ENCODE peak calls at places on chromosomes 1 and 21, in ten cellular contexts. E is right lobe of liver, Z is stomach, J is A549, F is Panc1, Y is uterus, W is neural progenitor cell, D is prostate gland, P is kidney, C is testis. V is an unnamed sample.

GRCh38 chr1:165315481-165315880 is 41.0 kb downstream of the LMX1A start:
- DNase-seq in E (no peak), Z (no peak), J (no peak), F (no peak), Y (no peak), W (no peak), D (no peak), P (no peak), C (no peak), V (no peak)

GRCh38 chr1:6447818-6448748 is 17.9 kb downstream of the TNFRSF25 start:
- DNase-seq in E (peak; percentile 73), Z (no peak), J (no peak), F (no peak), Y (no peak), W (peak; percentile 82), D (no peak), P (no peak), C (no peak), V (no peak)

GRCh38 chr1:30034105-30034626 is 689.2 kb downstream of the MATN1 start:
- DNase-seq in E (no peak), Z (no peak), J (no peak), F (no peak), Y (no peak), W (no peak), D (no peak), P (no peak), C (no peak), V (no peak)

GRCh38 chr1:165799387-165799786 is 28.0 kb upstream of the UCK2 start:
- DNase-seq in E (no peak), Z (no peak), J (no peak), F (no peak), Y (no peak), W (no peak), D (no peak), P (no peak), C (no peak), V (no peak)

GRCh38 chr1:17559618-17560419 is 20.3 kb downstream of the ARHGEF10L start:
- DNase-seq in E (no peak), Z (peak; percentile 67), J (no peak), F (no peak), Y (no peak), W (no peak), D (no peak), P (no peak), C (no peak), V (no peak)

GRCh38 chr1:78229344-78229743 is 183.6 kb downstream of the GIPC2 start:
- DNase-seq in E (no peak), Z (no peak), J (no peak), F (no peak), Y (no peak), W (no peak), D (no peak), P (no peak), C (no peak), V (no peak)

GRCh38 chr1:6075747-6076146 is 30.1 kb downstream of the KCNAB2 start:
- DNase-seq in E (no peak), Z (no peak), J (peak; percentile 24), F (no peak), Y (no peak), W (no peak), D (no peak), P (no peak), C (no peak), V (no peak)

GRCh38 chr21:46551636-46552241 is 53.1 kb downstream of the S100B start:
- DNase-seq in E (no peak), Z (peak; percentile 29), J (no peak), F (no peak), Y (no peak), W (no peak), D (no peak), P (no peak), C (no peak), V (no peak)

GRCh38 chr21:29181799-29182470 is 51.5 kb downstream of the MAP3K7CL start:
- DNase-seq in E (peak; percentile 33), Z (no peak), J (peak; percentile 64), F (no peak), Y (no peak), W (no peak), D (peak; percentile 60), P (no peak), C (peak; percentile 37), V (no peak)

GRCh38 chr1:53092659-53093450 is 30.8 kb downstream of the PODN start:
- DNase-seq in E (no peak), Z (no peak), J (no peak), F (no peak), Y (no peak), W (no peak), D (no peak), P (no peak), C (no peak), V (no peak)

GRCh38 chr21:24895885-24896734 is 711.2 kb downstream of the MRPL39 start:
- DNase-seq in E (no peak), Z (peak; percentile 26), J (no peak), F (no peak), Y (no peak), W (peak; percentile 27), D (peak; percentile 18), P (no peak), C (peak; percentile 56), V (no peak)

GRCh38 chr1:101259744-101260148 is 22.9 kb downstream of the S1PR1 start:
- DNase-seq in E (no peak), Z (no peak), J (peak; percentile 49), F (no peak), Y (no peak), W (no peak), D (no peak), P (no peak), C (no peak), V (no peak)

GRCh38 chr1:59779949-59780348 is 34.8 kb upstream of the HOOK1 start:
- DNase-seq in E (no peak), Z (no peak), J (peak; percentile 7), F (no peak), Y (no peak), W (peak; percentile 18), D (no peak), P (no peak), C (no peak), V (no peak)

GRCh38 chr1:111490220-111490619 is 13.2 kb downstream of the ADORA3 start:
- DNase-seq in E (no peak), Z (no peak), J (no peak), F (no peak), Y (no peak), W (no peak), D (no peak), P (no peak), C (no peak), V (no peak)
- TF ChIP-seq CTCF in E (no peak), Z (no peak), J (no peak), F (no peak), Y (no peak), W (no peak), D (no peak), P (no peak), C (no peak), V (no peak)

GRCh38 chr1:150160964-150161626 is 11.4 kb downstream of the PLEKHO1 start:
- DNase-seq in E (no peak), Z (no peak), J (no peak), F (no peak), Y (peak; percentile 40), W (no peak), D (no peak), P (no peak), C (no peak), V (no peak)

GRCh38 chr1:150162862-150163706 is 13.4 kb downstream of the PLEKHO1 start:
- DNase-seq in E (peak; percentile 65), Z (peak; percentile 81), J (peak; percentile 49), F (no peak), Y (peak; percentile 97), W (peak; percentile 89), D (peak; percentile 93), P (peak; percentile 95), C (peak; percentile 85), V (peak; percentile 83)

GRCh38 chr1:150164224-150164623 is 14.5 kb downstream of the PLEKHO1 start:
- DNase-seq in E (no peak), Z (no peak), J (no peak), F (no peak), Y (no peak), W (no peak), D (no peak), P (no peak), C (no peak), V (peak; percentile 34)

GRCh38 chr1:150161747-150162581 is 12.2 kb downstream of the PLEKHO1 start:
- DNase-seq in E (no peak), Z (no peak), J (peak; percentile 29), F (no peak), Y (peak; percentile 28), W (peak; percentile 25), D (no peak), P (no peak), C (no peak), V (no peak)

DNA sequence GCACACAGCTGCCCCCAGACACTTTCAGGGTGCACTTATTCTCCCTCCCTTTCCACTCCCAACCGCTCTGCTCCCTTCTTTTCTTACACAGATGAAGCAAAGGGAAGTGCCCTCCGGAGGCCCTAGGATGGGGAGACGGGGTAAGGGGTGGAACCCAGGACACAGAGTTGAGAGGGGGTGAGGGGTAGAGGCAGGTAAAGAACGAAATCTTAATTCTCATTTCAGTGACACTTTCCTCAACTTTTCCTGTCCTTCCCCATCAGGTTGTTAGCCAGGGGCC is 12.8 kb downstream of the PLEKHO1 start:
- DNase-seq in E (no peak), Z (no peak), J (no peak), F (no peak), Y (no peak), W (no peak), D (no peak), P (no peak), C (no peak), V (no peak)
- H3K4me3 ChIP-seq in E (no peak overlapping the region), Z (peak overlapping the region; percentile 29), J (no peak overlapping the region), F (no peak overlapping the region), Y (peak overlapping the region; percentile 12), W (peak overlapping the region; percentile 34), D (no peak overlapping the region), P (peak overlapping the region; percentile 65), C (no peak overlapping the region), V (peak overlapping the region; percentile 56)

DNA sequence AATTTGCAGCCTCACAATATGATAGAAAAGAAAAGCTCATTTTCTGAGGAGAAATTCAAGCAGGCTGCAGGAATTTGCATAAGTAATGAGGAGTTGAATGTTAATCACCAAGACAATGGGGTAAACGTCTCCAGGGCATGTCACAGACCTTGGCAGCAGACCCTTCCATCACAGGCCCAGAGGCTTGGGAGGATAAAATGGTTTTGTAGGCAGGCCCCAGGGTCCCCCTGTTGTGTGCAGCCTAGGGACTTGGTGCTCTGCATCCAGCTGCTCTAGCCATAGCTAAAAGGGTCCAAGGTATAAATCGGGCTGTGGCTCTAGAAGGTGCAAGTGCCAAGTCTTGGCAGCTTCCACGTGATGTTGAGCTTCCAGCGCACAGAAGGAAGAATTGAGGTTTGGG is 112.2 kb upstream of the FMN2 start:
- DNase-seq in E (no peak), Z (no peak), J (no peak), F (no peak), Y (no peak), W (no peak), D (no peak), P (no peak), C (no peak), V (no peak)
- H3K4me1 ChIP-seq in E (no peaks in the 10 kb centered on the region), Z (no peaks in the 10 kb centered on the region), J (no peaks in the 10 kb centered on the region), F (no peaks in the 10 kb centered on the region), Y (no peaks in the 10 kb centered on the region), W (no peaks in the 10 kb centered on the region), D (no peaks in the 10 kb centered on the region), P (no peaks in the 10 kb centered on the region), C (no peaks in the 10 kb centered on the region), V (no peaks in the 10 kb centered on the region)

DNA sequence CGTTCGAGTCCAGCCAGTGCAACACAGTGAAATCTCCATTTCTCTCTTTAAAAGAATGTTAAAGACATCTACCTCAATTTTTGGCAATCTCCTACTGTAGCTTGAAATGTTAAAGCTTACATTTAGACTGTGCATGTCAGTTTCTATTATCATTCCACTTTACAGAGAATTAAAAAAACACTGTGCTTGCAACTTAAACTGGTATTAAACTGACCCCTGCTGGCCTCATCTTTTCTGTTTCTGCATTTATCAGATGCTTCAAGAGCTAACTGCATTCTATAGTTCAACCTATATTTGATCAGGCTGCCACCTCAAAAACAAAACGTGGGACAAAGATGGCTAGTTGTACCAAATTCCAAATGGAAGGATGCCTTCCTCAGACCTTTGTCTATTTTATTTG is 226.5 kb downstream of the SMYD3 start:
- DNase-seq in E (no peak), Z (no peak), J (peak; percentile 40), F (no peak), Y (no peak), W (no peak), D (no peak), P (no peak), C (no peak), V (no peak)
- TF ChIP-seq CTCF in E (peak; percentile 24), Z (no peak), J (peak; percentile 55), F (peak; percentile 42), Y (no peak), W (peak; percentile 41), D (no peak), P (no peak), C (no peak), V (no peak)